ENCODE peak calls at places on chromosomes 7 and 10, in eight cellular contexts. Y, G, K, F, I, P, H and N are unnamed samples.

GRCh38 chr7:79199961-79200360 is 253.5 kb downstream of the MAGI2 start:
- DNase-seq in Y (no peak), G (no peak), K (no peak), F (no peak), I (no peak), P (no peak), H (no peak), N (no peak)

GRCh38 chr7:23075571-23075970 is 30.0 kb upstream of the KLHL7 start:
- DNase-seq in Y (no peak), G (no peak), K (no peak), F (no peak), I (no peak), P (no peak), H (no peak), N (no peak)

GRCh38 chr7:57404343-57404966 is 45.5 kb upstream of the ZNF716 start:
- DNase-seq in Y (peak), G (no peak), K (no peak), F (no peak), I (no peak), P (no peak), H (no peak), N (no peak)

GRCh38 chr10:78656815-78657621 is 411.7 kb upstream of the ZMIZ1 start:
- DNase-seq in Y (peak), G (no peak), K (no peak), F (no peak), I (no peak), P (no peak), H (peak), N (no peak)

GRCh38 chr10:26439436-26440090 is 1.4 kb downstream of the APBB1IP start:
- DNase-seq in Y (no peak), G (no peak), K (no peak), F (no peak), I (no peak), P (no peak), H (no peak), N (no peak)

GRCh38 chr7:17677408-17677807 is 262.9 kb downstream of the SNX13 start:
- DNase-seq in Y (no peak), G (no peak), K (no peak), F (peak), I (no peak), P (no peak), H (no peak), N (no peak)

GRCh38 chr7:23607130-23607529 is 9.9 kb downstream of the CCDC126 start:
- DNase-seq in Y (no peak), G (no peak), K (no peak), F (no peak), I (no peak), P (no peak), H (no peak), N (no peak)

GRCh38 chr7:156401617-156402016 is 239.0 kb upstream of the RNF32 start:
- DNase-seq in Y (no peak), G (no peak), K (no peak), F (no peak), I (no peak), P (no peak), H (no peak), N (no peak)

GRCh38 chr10:117762819-117763172 is 220.2 kb downstream of the EMX2 start:
- DNase-seq in Y (no peak), G (no peak), K (no peak), F (peak), I (no peak), P (no peak), H (no peak), N (no peak)

GRCh38 chr7:140440593-140440992 is 36.7 kb downstream of the RAB19 start:
- DNase-seq in Y (no peak), G (no peak), K (no peak), F (no peak), I (no peak), P (no peak), H (no peak), N (no peak)

GRCh38 chr7:117652943-117653700 is 173.3 kb downstream of the CFTR start:
- DNase-seq in Y (no peak), G (no peak), K (no peak), F (no peak), I (no peak), P (no peak), H (no peak), N (no peak)

GRCh38 chr10:102045292-102045691 is 10.7 kb downstream of the ARMH3 start:
- DNase-seq in Y (no peak), G (no peak), K (no peak), F (no peak), I (no peak), P (no peak), H (no peak), N (no peak)

GRCh38 chr10:29807407-29807806 is 172.6 kb upstream of the SVIL start:
- DNase-seq in Y (no peak), G (peak), K (no peak), F (peak), I (no peak), P (no peak), H (no peak), N (no peak)

GRCh38 chr7:55024776-55025175 is 6.0 kb downstream of the EGFR start:
- DNase-seq in Y (no peak), G (no peak), K (no peak), F (peak), I (no peak), P (no peak), H (no peak), N (no peak)

GRCh38 chr10:113540845-113541553 is 11.9 kb upstream of the HABP2 start:
- DNase-seq in Y (no peak), G (no peak), K (no peak), F (no peak), I (no peak), P (no peak), H (peak), N (no peak)

GRCh38 chr10:22268503-22268902 is 47.7 kb upstream of the COMMD3 start:
- DNase-seq in Y (no peak), G (no peak), K (no peak), F (no peak), I (no peak), P (no peak), H (no peak), N (no peak)

GRCh38 chr10:31098091-31098490 is 66.4 kb upstream of the ZNF438 start:
- DNase-seq in Y (no peak), G (no peak), K (no peak), F (peak), I (no peak), P (no peak), H (no peak), N (no peak)

GRCh38 chr7:80583901-80584300 is 54.5 kb upstream of the CD36 start:
- DNase-seq in Y (peak), G (no peak), K (no peak), F (peak), I (no peak), P (no peak), H (no peak), N (no peak)

GRCh38 chr10:124160176-124160575 is 66.8 kb upstream of the CHST15 start:
- DNase-seq in Y (no peak), G (peak), K (no peak), F (no peak), I (no peak), P (no peak), H (no peak), N (no peak)

GRCh38 chr7:157058026-157058425 is 47.6 kb upstream of the MNX1 start:
- DNase-seq in Y (no peak), G (no peak), K (no peak), F (no peak), I (no peak), P (no peak), H (no peak), N (peak)

DNA sequence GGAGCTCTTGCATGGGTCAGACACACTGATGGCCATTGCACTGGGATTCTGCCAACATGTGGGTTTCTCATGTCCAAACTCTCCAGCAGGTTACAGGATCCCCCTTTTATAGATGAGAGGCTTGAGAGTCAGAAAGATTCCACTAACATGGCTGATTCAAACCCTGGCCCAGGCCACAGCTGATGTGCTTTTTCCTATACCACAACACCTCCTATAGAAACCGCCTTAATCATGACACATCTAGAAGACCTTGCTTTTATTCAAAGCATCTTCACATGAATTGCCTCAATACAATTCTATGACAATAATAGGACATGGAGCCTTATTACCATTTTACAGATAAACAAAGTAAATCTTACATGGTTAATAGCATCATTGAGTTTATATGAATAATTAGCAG is 188.6 kb downstream of the DPY19L1 start:
- DNase-seq in Y (no peak), G (no peak), K (no peak), F (no peak), I (no peak), P (no peak), H (no peak), N (no peak)
- H3K4me3 ChIP-seq in Y (no peak), G (no peak), K (no peak), F (no peak), I (no peak), P (no peak), H (no peak), N (no peak)

DNA sequence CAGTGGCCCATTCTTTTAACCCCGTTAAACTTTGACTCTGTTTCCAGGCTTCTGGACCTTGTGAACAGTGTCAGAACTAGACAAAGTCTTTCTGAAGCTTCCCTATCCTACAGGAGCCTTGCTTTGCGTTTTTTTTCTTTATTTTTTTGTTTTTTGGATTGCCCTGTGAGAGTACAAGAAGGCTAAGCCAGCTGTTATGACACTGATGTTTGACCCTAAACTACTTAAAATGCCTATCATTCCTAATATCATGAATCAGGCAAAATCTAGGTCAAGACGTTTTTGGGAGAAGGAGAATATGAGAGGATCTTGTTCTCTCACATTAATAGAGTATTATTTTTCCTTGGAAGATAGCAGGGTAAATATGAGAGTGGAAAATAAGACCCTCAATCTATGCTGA is 79.8 kb downstream of the EPDR1 start:
- DNase-seq in Y (no peak), G (no peak), K (no peak), F (peak), I (no peak), P (no peak), H (no peak), N (no peak)
- H3K4me3 ChIP-seq in Y (no peak), G (no peak), K (no peak), F (no peak), I (no peak), P (no peak), H (no peak), N (no peak)

DNA sequence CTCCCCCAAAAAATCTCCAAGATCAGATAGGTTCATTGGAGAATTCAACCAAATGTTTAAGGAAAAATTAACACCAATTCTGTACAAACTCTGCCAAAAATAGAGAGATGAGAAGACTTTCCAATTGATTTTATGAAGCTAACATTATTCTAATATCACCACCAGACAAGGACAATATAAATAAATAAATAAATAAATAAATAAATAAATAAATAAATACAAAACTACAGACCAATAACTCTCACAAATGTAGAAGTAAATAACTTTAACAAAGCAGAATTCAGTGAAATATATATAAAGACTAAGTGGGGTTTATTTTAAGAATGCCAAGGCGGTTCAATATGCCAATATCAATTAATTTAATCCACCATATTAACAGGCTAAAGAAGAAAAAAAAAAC is 425.9 kb upstream of the GHITM start:
- DNase-seq in Y (no peak), G (no peak), K (no peak), F (no peak), I (no peak), P (no peak), H (no peak), N (no peak)
- H3K4me3 ChIP-seq in Y (no peak), G (no peak), K (no peak), F (no peak), I (no peak), P (no peak), H (no peak), N (no peak)

DNA sequence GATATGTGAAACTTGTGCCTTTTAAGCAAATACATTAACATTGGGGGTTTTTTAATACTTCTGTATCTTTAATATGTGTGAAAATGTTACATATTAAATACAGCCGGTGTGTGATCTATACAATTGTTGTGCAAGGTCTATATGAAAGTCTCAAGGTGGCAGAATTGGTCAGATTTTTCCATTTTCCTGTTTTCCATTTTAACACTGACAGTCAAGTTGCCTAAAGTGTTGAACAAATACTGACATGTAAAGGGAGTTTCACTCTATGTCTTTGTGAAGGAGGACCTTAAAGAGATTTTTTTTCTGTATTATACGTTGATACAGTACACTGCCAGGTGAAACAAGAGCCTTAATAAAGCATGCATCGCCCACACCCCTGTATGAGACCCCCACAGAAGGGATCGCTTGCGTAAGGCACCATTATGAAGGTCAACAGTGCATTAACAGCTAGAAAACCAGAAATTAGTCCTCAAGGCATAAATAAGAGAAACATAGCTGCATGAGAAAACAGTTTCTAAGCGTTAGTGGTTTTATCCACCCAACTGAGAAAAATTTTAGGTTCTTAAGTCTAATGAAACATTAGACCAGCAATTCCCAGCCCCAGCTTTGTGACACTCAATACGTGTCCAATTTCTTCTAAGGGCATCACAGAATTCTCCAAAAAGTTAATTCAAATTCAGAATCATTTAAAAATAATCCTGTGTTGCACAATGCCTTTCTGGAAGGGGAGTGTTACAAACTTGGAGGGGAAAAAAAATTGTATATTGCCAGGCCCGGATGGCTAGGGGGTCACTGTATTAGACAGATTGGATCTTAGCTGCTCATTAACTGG is 6.9 kb downstream of the KLF6 start:
- DNase-seq in Y (no peak), G (no peak), K (no peak), F (peak), I (no peak), P (no peak), H (no peak), N (no peak)
- H3K4me3 ChIP-seq in Y (no peak), G (peak), K (no peak), F (no peak), I (no peak), P (no peak), H (no peak), N (no peak)

GRCh38 chr7:130896898-130897514 is 163.0 kb upstream of the KLF14 start:
- DNase-seq in Y (peak), G (peak), K (peak), F (peak), I (peak), P (peak), H (peak), N (peak)

GRCh38 chr7:130893441-130893894 is 159.5 kb upstream of the KLF14 start:
- DNase-seq in Y (no peak), G (peak), K (no peak), F (peak), I (no peak), P (no peak), H (no peak), N (no peak)

GRCh38 chr7:130896051-130896881 is 162.3 kb upstream of the KLF14 start:
- DNase-seq in Y (no peak), G (peak), K (no peak), F (peak), I (no peak), P (no peak), H (peak), N (no peak)

GRCh38 chr7:130895006-130895750 is 161.2 kb upstream of the KLF14 start:
- DNase-seq in Y (no peak), G (peak), K (no peak), F (no peak), I (no peak), P (no peak), H (no peak), N (no peak)

GRCh38 chr7:130894146-130895005 is 160.4 kb upstream of the KLF14 start:
- DNase-seq in Y (peak), G (peak), K (no peak), F (peak), I (no peak), P (no peak), H (no peak), N (no peak)
- H3K4me3 ChIP-seq in Y (no peak), G (no peak), K (no peak), F (no peak), I (no peak), P (no peak), H (no peak), N (no peak)

GRCh38 chr10:92419740-92420553 is 129.0 kb downstream of the MARCHF5 start:
- DNase-seq in Y (peak), G (no peak), K (no peak), F (peak), I (no peak), P (peak), H (no peak), N (peak)
- H3K4me3 ChIP-seq in Y (peak), G (peak), K (no peak), F (peak), I (no peak), P (no peak), H (no peak), N (peak)

GRCh38 chr10:89346264-89346971 is 18.6 kb downstream of the IFIT3 start:
- DNase-seq in Y (no peak), G (no peak), K (no peak), F (peak), I (no peak), P (no peak), H (peak), N (no peak)
- H3K4me3 ChIP-seq in Y (no peak), G (no peak), K (no peak), F (no peak), I (no peak), P (no peak), H (no peak), N (no peak)